ENCODE peak calls at places on chromosomes 4 and X, in four cellular contexts. C is pancreas, M is GM12865, K is H9. O is an unnamed sample.

GRCh38 chr4:150708004-150708403 is 126.1 kb downstream of the MAB21L2 start:
- DNase-seq in C (no peak), M (no peak), K (no peak), O (no peak)

GRCh38 chr4:41665808-41666207 is 82.7 kb downstream of the PHOX2B start:
- DNase-seq in C (no peak), M (no peak), K (no peak), O (no peak)

GRCh38 chrX:20294957-20295356 is 28.2 kb upstream of the RPS6KA3 start:
- DNase-seq in C (no peak), M (no peak), K (no peak), O (no peak)

GRCh38 chr4:47486306-47486705 is 1.2 kb downstream of the ATP10D start:
- DNase-seq in C (no peak), M (no peak), K (no peak), O (no peak)

GRCh38 chr4:53459548-53459947 is 82.1 kb downstream of the FIP1L1 start:
- DNase-seq in C (no peak), M (no peak), K (no peak), O (no peak)

GRCh38 chr4:145481164-145481941 is at the start of gene SMAD1:
- DNase-seq in C (peak), M (peak), K (peak), O (peak)

GRCh38 chrX:95248386-95248785 is 1436.3 kb upstream of the DIAPH2 start:
- DNase-seq in C (no peak), M (no peak), K (no peak), O (no peak)

GRCh38 chrX:149829751-149830191 is 48.0 kb downstream of the MAGEA9 start:
- DNase-seq in C (no peak), M (peak), K (no peak), O (no peak)

GRCh38 chr4:73811841-73812240 is 24.6 kb upstream of the CXCL6 start:
- DNase-seq in C (no peak), M (no peak), K (no peak), O (no peak)

GRCh38 chr4:150746156-150746555 is 164.2 kb downstream of the MAB21L2 start:
- DNase-seq in C (no peak), M (no peak), K (no peak), O (no peak)

GRCh38 chrX:108163333-108164082 is 71.9 kb downstream of the ATG4A start:
- DNase-seq in C (no peak), M (no peak), K (no peak), O (no peak)

GRCh38 chrX:35439692-35440091 is 358.4 kb upstream of the MAGEB16 start:
- DNase-seq in C (no peak), M (no peak), K (no peak), O (no peak)

GRCh38 chr4:183422962-183423653 is 21.3 kb upstream of the CDKN2AIP start:
- DNase-seq in C (no peak), M (no peak), K (peak), O (no peak)

GRCh38 chrX:153370293-153371055 is 30.7 kb downstream of the PNMA6E start:
- DNase-seq in C (no peak), M (no peak), K (no peak), O (no peak)

GRCh38 chr4:125368684-125369083 is 53.9 kb downstream of the FAT4 start:
- DNase-seq in C (no peak), M (no peak), K (no peak), O (no peak)

GRCh38 chrX:48520976-48521352 is 644 bp upstream of the EBP start:
- DNase-seq in C (no peak), M (peak), K (peak), O (no peak)

GRCh38 chr4:147731611-147732515 is at the start of gene ARHGAP10:
- DNase-seq in C (peak), M (peak), K (peak), O (peak)

GRCh38 chr4:165537028-165537648 is 158.3 kb downstream of the CPE start:
- DNase-seq in C (no peak), M (peak), K (no peak), O (no peak)

GRCh38 chr4:152643153-152644035 is 36.4 kb downstream of the TMEM154 start:
- DNase-seq in C (no peak), M (peak), K (no peak), O (peak)

GRCh38 chr4:101349346-101350064 is 2.2 kb upstream of the PPP3CA start:
- DNase-seq in C (peak), M (no peak), K (no peak), O (peak)

GRCh38 chr4:15378055-15378454 is 49.8 kb upstream of the C1QTNF7 start:
- DNase-seq in C (no peak), M (no peak), K (no peak), O (no peak)

GRCh38 chr4:152500798-152501434 is 35.0 kb downstream of the FBXW7 start:
- DNase-seq in C (peak), M (peak), K (peak), O (no peak)

GRCh38 chr4:13359809-13360208 is 124.3 kb downstream of the RAB28 start:
- DNase-seq in C (no peak), M (no peak), K (no peak), O (no peak)
- TF ChIP-seq CTCF in C (no peak), M (no peak), K (no peak), O (no peak)

GRCh38 chrX:123732679-123733363 is at the start of gene THOC2:
- DNase-seq in C (peak), M (peak), K (peak), O (peak)
- TF ChIP-seq CTCF in C (no peak), M (peak), K (peak), O (peak)

GRCh38 chrX:73289039-73289438 is 74.4 kb upstream of the NAP1L2 start:
- DNase-seq in C (no peak), M (peak), K (peak), O (no peak)
- TF ChIP-seq CTCF in C (no peak), M (no peak), K (peak), O (no peak)

GRCh38 chr4:87505862-87506261 is 23.3 kb downstream of the SPARCL1 start:
- DNase-seq in C (no peak), M (no peak), K (no peak), O (no peak)
- TF ChIP-seq CTCF in C (no peak), M (no peak), K (peak), O (no peak)

GRCh38 chr4:107579099-107579498 is 140.9 kb downstream of the PAPSS1 start:
- DNase-seq in C (no peak), M (no peak), K (no peak), O (no peak)
- TF ChIP-seq CTCF in C (no peak), M (no peak), K (no peak), O (no peak)

GRCh38 chrX:30622361-30622760 is 30.9 kb upstream of the GK start:
- DNase-seq in C (no peak), M (no peak), K (no peak), O (no peak)

GRCh38 chrX:30627818-30628652 is 25.2 kb upstream of the GK start:
- DNase-seq in C (no peak), M (no peak), K (no peak), O (no peak)

GRCh38 chrX:30620980-30621716 is 32.1 kb upstream of the GK start:
- DNase-seq in C (no peak), M (no peak), K (no peak), O (no peak)

GRCh38 chrX:30626402-30626801 is 26.8 kb upstream of the GK start:
- DNase-seq in C (no peak), M (no peak), K (no peak), O (no peak)
- TF ChIP-seq CTCF in C (no peak), M (no peak), K (no peak), O (no peak)

DNA sequence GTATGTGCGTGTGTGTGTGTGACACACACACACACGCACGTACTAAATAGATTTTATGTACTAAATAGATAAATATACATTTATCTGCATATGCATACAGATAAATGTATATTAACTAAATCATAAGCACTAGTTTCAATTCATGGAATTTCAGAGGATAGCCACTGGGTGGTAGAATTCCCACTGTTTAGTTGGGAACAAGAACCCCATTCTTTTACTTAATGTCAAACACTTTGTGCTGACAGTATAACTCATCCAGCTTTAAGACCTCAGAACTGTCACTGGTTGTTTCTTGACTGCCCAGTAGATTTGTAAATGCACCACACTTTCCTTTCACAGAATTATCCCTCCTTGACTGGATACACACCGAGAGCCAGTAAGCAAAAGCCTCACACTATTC is 32.5 kb downstream of the PPARGC1A start:
- DNase-seq in C (no peak), M (no peak), K (no peak), O (no peak)
- TF ChIP-seq CTCF in C (no peak), M (no peak), K (peak), O (peak)

GRCh38 chr4:139083533-139084424 is 68.2 kb downstream of the NOCT start:
- DNase-seq in C (peak), M (peak), K (peak), O (peak)
- TF ChIP-seq CTCF in C (peak), M (peak), K (peak), O (peak)

DNA sequence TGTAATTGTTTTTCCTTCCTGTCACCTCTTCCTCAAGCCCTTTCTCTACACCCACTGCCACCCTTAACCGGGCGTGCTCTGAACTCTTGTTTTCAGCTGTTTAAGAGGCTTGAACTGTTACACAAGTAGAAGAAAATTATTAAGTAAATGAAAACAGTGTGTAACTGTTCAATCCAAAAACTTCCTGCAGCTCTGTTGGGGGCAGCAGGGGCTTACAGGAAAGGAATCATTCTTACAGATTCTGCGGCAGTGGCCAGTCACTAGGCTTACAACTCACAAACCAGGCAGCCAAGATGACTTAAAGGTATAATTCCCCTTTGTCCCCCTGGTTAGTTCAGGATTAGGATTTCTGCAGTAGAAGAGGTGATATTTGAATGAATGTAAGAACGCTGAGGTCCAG is 70.2 kb upstream of the ETNPPL start:
- DNase-seq in C (no peak), M (no peak), K (no peak), O (no peak)
- TF ChIP-seq CTCF in C (no peak), M (no peak), K (peak), O (no peak)

DNA sequence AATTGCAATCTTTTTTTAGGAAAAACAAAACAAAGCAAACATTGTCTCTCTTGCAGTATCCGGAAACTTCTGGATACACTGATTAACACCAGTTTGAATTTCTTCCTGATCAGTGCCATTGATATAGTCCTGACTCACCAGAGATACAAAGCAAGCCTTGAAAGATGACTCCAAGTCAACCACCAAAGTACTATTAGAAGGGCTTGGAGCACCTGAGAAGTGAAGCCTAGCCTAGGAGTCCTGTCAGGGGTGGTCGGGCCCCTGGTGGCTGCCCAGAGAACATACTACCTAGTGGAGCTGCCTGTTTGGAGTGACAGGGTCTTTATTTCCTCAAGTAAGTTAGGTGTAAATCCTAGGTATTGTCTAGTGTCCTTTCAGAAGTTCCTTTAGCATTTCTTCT is 593.2 kb downstream of the ZNF674 start:
- DNase-seq in C (no peak), M (no peak), K (peak), O (no peak)
- TF ChIP-seq CTCF in C (no peak), M (no peak), K (peak), O (no peak)

O was measured in left ventricle myocardium inferior.